ENCODE peak calls at places on chromosomes 13 and 19, in six cellular contexts. S is IMR-90, Q is upper lobe of right lung, O is astrocyte of the spinal cord, T is ovary, N is HCT116. D is an unnamed sample.

GRCh38 chr13:87333599-87333998 is 337.6 kb upstream of the SLITRK5 start:
- DNase-seq in O (no peak), S (no peak), T (no peak), Q (no peak), N (no peak), D (no peak)

GRCh38 chr13:98261165-98261672 is 84.2 kb upstream of the RNF113B start:
- DNase-seq in S (no peak), T (no peak), Q (no peak), N (no peak), O (no peak), D (no peak)

GRCh38 chr19:35141627-35142401 is 1.2 kb upstream of the FXYD7 start:
- DNase-seq in T (no peak), O (no peak), S (no peak), Q (no peak), N (no peak), D (no peak)

GRCh38 chr19:49876422-49877019 is 634 bp downstream of the AKT1S1 start:
- DNase-seq in T (peak; percentile 98), N (peak; percentile 98), S (peak; percentile 99), O (peak; percentile 99), Q (peak; percentile 99), D (peak; percentile 100)

GRCh38 chr13:114161644-114162532 is 17.2 kb upstream of the CFAP97D2 start:
- DNase-seq in O (no peak), N (no peak), Q (peak; percentile 84), T (peak; percentile 46), S (peak; percentile 19), D (peak; percentile 34)

GRCh38 chr13:35833031-35833430 is 298.2 kb downstream of the DCLK1 start:
- DNase-seq in O (no peak), N (no peak), T (no peak), Q (no peak), S (no peak), D (no peak)

GRCh38 chr19:56838930-56839664 is 1.4 kb downstream of the PEG3 start:
- DNase-seq in S (no peak), N (no peak), Q (peak; percentile 92), O (peak; percentile 70), T (peak; percentile 94), D (peak; percentile 87)

GRCh38 chr19:42313096-42313839 is at the start of gene TMEM145:
- DNase-seq in S (peak; percentile 52), T (peak; percentile 21), Q (no peak), N (no peak), O (no peak), D (peak; percentile 47)

GRCh38 chr19:41691268-41691970 is 3.3 kb upstream of the CEACAM7 start:
- DNase-seq in N (no peak), T (no peak), O (no peak), S (no peak), Q (peak; percentile 63), D (no peak)

GRCh38 chr13:49315036-49315565 is 67.4 kb downstream of the CDADC1 start:
- DNase-seq in T (no peak), Q (no peak), N (no peak), S (peak; percentile 75), O (peak; percentile 20), D (no peak)

GRCh38 chr19:19997656-19998268 is 41.5 kb downstream of the ZNF682 start:
- DNase-seq in N (no peak), T (no peak), O (no peak), Q (no peak), S (no peak), D (no peak)

GRCh38 chr19:491146-491741 is 5.0 kb upstream of the MADCAM1 start:
- DNase-seq in T (no peak), Q (no peak), N (no peak), O (no peak), S (no peak), D (peak; percentile 11)

GRCh38 chr19:7679017-7679720 is 1.5 kb upstream of the TRAPPC5 start:
- DNase-seq in Q (no peak), N (no peak), O (no peak), T (no peak), S (no peak), D (no peak)

GRCh38 chr13:76853481-76853880 is 32.7 kb downstream of the KCTD12 start:
- DNase-seq in N (no peak), T (no peak), O (no peak), S (no peak), Q (no peak), D (no peak)

GRCh38 chr13:48536851-48537250 is 4.0 kb upstream of the RCBTB2 start:
- DNase-seq in S (no peak), N (no peak), Q (no peak), T (no peak), O (no peak), D (no peak)

GRCh38 chr13:112217431-112217830 is 150.5 kb downstream of the SOX1 start:
- DNase-seq in T (no peak), S (no peak), N (no peak), O (no peak), Q (no peak), D (no peak)

GRCh38 chr13:28872427-28873176 is 52.5 kb downstream of the MTUS2 start:
- DNase-seq in S (no peak), T (no peak), N (no peak), O (no peak), Q (no peak), D (no peak)

GRCh38 chr13:24361138-24361537 is 51.8 kb downstream of the C1QTNF9 start:
- DNase-seq in S (no peak), O (no peak), T (no peak), N (no peak), Q (no peak), D (no peak)

GRCh38 chr13:29937836-29938235 is 87.4 kb upstream of the UBL3 start:
- DNase-seq in S (no peak), Q (no peak), N (no peak), O (no peak), T (no peak), D (no peak)

GRCh38 chr19:14476663-14477401 is 1.7 kb upstream of the PTGER1 start:
- DNase-seq in O (peak; percentile 59), T (no peak), S (peak; percentile 88), Q (no peak), N (peak; percentile 48), D (peak; percentile 88)

GRCh38 chr19:1747285-1748114 is 5.8 kb upstream of the ONECUT3 start:
- DNase-seq in O (peak; percentile 88), Q (no peak), T (no peak), S (peak; percentile 80), N (peak; percentile 100), D (peak; percentile 34)

DNA sequence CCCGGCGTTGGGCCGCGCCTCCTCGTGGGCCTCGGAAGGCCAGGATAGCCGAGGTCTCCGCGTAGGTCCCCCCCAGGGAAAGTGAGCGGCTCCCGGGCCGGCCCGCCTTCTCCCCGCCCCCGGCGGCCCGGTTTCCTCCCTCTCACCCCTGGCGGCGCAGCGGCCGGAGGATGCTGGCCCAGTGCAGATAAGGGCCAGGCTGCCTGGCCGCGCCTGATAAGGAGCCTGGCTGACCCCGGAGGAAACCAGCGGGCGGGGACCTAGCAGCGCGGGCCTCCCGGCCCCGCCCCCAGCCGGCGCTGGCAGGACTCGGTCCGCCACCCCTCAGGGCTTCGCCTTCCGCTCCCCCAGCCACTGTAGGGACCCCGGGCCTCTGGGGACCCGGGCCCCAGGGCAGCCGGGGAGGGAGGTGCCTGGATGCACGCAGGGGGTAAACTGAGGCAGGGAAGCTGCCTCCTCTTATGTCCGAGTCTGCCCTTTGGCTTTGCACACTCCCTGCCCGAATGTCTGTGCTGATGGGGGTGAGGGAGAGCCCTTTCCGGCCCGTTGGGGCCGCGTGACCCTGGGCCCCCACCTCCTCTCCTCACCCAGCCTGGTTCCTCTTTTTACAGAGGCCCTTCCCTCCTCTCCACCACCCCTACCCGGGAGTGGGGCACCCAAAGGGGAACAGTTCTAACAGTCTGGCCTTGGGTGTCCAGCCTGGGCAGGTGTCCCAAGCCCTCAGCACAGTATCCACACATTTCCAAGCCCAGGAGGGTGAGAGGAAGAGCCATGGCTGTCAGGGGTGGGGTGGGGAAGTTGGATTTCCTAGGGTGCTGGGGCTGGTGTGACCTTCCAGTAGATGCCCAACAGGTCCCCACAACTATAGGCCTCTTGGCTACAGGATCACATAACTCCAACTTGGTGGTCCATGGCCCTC is at the start of gene LYL1:
- DNase-seq in S (no peak), O (no peak), T (peak; percentile 84), N (no peak), Q (peak; percentile 90), D (peak; percentile 67)
- H3K4me3 ChIP-seq in S (no peak within 1 kb of the TSS), O (peak within 1 kb of the TSS; percentile 0), T (peak within 1 kb of the TSS; percentile 33), N (peak within 1 kb of the TSS; percentile 45), Q (peak within 1 kb of the TSS; percentile 55), D (peak within 1 kb of the TSS; percentile 48)

GRCh38 chr13:33263484-33263883 is 22.1 kb downstream of the STARD13 start:
- DNase-seq in O (no peak), T (no peak), N (no peak), Q (no peak), S (no peak), D (no peak)

GRCh38 chr13:33262554-33262953 is 23.0 kb downstream of the STARD13 start:
- DNase-seq in Q (no peak), N (no peak), S (no peak), O (no peak), T (no peak), D (no peak)

GRCh38 chr13:33263976-33264619 is 21.5 kb downstream of the STARD13 start:
- DNase-seq in N (no peak), O (peak; percentile 45), Q (no peak), T (no peak), S (no peak), D (no peak)

GRCh38 chr13:33262069-33262487 is 23.5 kb downstream of the STARD13 start:
- DNase-seq in O (no peak), S (peak; percentile 70), Q (no peak), T (no peak), N (peak; percentile 66), D (peak; percentile 56)

DNA sequence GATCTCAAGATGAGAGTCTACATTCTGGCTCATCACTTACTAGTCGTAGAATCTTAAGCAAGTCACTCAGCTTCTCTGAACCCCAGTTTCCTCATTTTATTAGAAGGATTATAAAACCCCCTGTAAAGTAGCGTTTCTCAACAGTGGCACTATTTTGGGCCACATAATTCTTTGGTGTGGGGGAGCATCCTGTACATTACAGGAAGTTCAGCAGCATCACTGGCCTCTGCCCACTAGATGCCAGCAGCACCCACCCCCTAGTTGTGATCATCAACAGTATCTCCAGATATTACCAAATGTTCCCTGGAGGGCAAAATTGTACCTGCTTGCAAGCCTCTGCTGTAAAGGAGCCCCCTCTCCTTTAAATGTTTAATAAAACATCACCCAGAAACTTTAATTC is 22.6 kb downstream of the STARD13 start:
- DNase-seq in O (no peak), T (no peak), Q (no peak), N (no peak), S (no peak), D (no peak)
- TF ChIP-seq CTCF in O (peak; percentile 15), T (no peak), Q (no peak), N (peak; percentile 34), S (peak; percentile 20), D (peak; percentile 18)

GRCh38 chr19:55451522-55452380 is 8.7 kb upstream of the SHISA7 start:
- DNase-seq in Q (no peak), O (no peak), N (no peak), T (no peak), S (no peak), D (no peak)
- H3K4me3 ChIP-seq in Q (peak overlapping the region; percentile 10), O (no peak overlapping the region), N (no peak overlapping the region), T (no peak overlapping the region), S (peak overlapping the region; percentile 9), D (no peak overlapping the region)

GRCh38 chr13:103145476-103145875 is 79.3 kb upstream of the SLC10A2 start:
- DNase-seq in Q (no peak), S (no peak), N (no peak), O (no peak), T (no peak), D (no peak)

GRCh38 chr13:103134271-103134670 is 68.1 kb upstream of the SLC10A2 start:
- DNase-seq in N (no peak), O (no peak), T (no peak), S (no peak), Q (no peak), D (no peak)

GRCh38 chr13:103142091-103142594 is 75.9 kb upstream of the SLC10A2 start:
- DNase-seq in Q (no peak), S (no peak), O (no peak), T (no peak), N (no peak), D (no peak)

GRCh38 chr13:103140001-103140671 is 73.9 kb upstream of the SLC10A2 start:
- DNase-seq in S (no peak), Q (no peak), N (peak; percentile 16), T (no peak), O (peak; percentile 2), D (peak; percentile 45)
- TF ChIP-seq CTCF in S (no peak), Q (peak; percentile 28), N (peak; percentile 62), T (no peak), O (peak; percentile 34), D (peak; percentile 62)

D was measured in fibroblast of villous mesenchyme.